ENCODE peak calls at places on chromosome 11, in seven cellular contexts. Y is tibial artery; R is M059J; S is prostate gland; Z is left cardiac atrium; L is stimulated activated CD4-positive, alpha-beta T cell treated with anti-CD3 and anti-CD28 coated beads, Interleukin-1b, Interleukin-23, amount 100 ng/mL, for 48 hours; U is MCF 10A. G is an unnamed sample.

GRCh38 chr11:120224872-120225371 is 14.1 kb downstream of the OAF start:
- DNase-seq in L (no peak), Z (peak; percentile 53), Y (no peak), R (no peak), S (no peak), U (no peak), G (no peak)

GRCh38 chr11:45560153-45560934 is 105.1 kb downstream of the CHST1 start:
- DNase-seq in R (no peak), U (no peak), L (no peak), Z (no peak), Y (no peak), S (no peak), G (no peak)

GRCh38 chr11:82995754-82996398 is 75.8 kb downstream of the RAB30 start:
- DNase-seq in L (peak; percentile 19), Y (no peak), S (no peak), Z (no peak), U (no peak), R (peak; percentile 96), G (no peak)

GRCh38 chr11:23727821-23728220 is 769.0 kb upstream of the LUZP2 start:
- DNase-seq in S (no peak), Y (no peak), R (peak; percentile 78), L (no peak), U (peak; percentile 43), Z (no peak), G (peak; percentile 52)

GRCh38 chr11:13480198-13480597 is 15.6 kb downstream of the PTH start:
- DNase-seq in S (no peak), Y (no peak), Z (no peak), L (no peak), R (no peak), U (peak; percentile 21), G (peak; percentile 61)

GRCh38 chr11:69476715-69477025 is 4.8 kb upstream of the LINC01488 start:
- DNase-seq in S (no peak), R (no peak), Y (no peak), Z (no peak), U (no peak), L (no peak), G (no peak)

GRCh38 chr11:10564692-10565318 is 3.7 kb downstream of the LYVE1 start:
- DNase-seq in R (peak; percentile 41), L (no peak), Z (no peak), U (no peak), S (no peak), Y (no peak), G (peak; percentile 33)

GRCh38 chr11:27451528-27451927 is 21.1 kb downstream of the LGR4 start:
- DNase-seq in S (no peak), Y (no peak), U (peak; percentile 42), L (no peak), R (peak; percentile 53), Z (no peak), G (no peak)

G was measured in PC-3.